ENCODE peak calls at places on chromosomes 13 and 19, in four cellular contexts. One of them, this sample, is unnamed.

GRCh38 chr13:42973581-42973980 is 18.5 kb downstream of the EPSTI1 start:
- DNase-seq in neural progenitor cell: no peak
- DNase-seq in PC-3: no peak
- DNase-seq in GM12878: no peak
- DNase-seq in this sample: no peak

GRCh38 chr13:31968473-31968872 is 63.1 kb upstream of the FRY start:
- DNase-seq in PC-3: no peak
- DNase-seq in neural progenitor cell: no peak
- DNase-seq in GM12878: no peak
- DNase-seq in this sample: no peak

GRCh38 chr19:42397315-42398166 is 7.4 kb upstream of the CNFN start:
- DNase-seq in GM12878: no peak
- DNase-seq in neural progenitor cell: no peak
- DNase-seq in PC-3: no peak
- DNase-seq in this sample: no peak

GRCh38 chr19:34282611-34283519 is 28.5 kb downstream of the GARRE1 start:
- DNase-seq in GM12878: no peak
- DNase-seq in PC-3: peak
- DNase-seq in neural progenitor cell: no peak
- DNase-seq in this sample: no peak

GRCh38 chr19:15014579-15014978 is 34.7 kb upstream of the CASP14 start:
- DNase-seq in GM12878: no peak
- DNase-seq in PC-3: no peak
- DNase-seq in neural progenitor cell: peak
- DNase-seq in this sample: peak

GRCh38 chr13:101875091-101875490 is 422.6 kb downstream of the ITGBL1 start:
- DNase-seq in PC-3: no peak
- DNase-seq in neural progenitor cell: no peak
- DNase-seq in GM12878: no peak
- DNase-seq in this sample: no peak

GRCh38 chr19:38736036-38736412 is 8.2 kb downstream of the CAPN12 start:
- DNase-seq in PC-3: peak
- DNase-seq in neural progenitor cell: peak
- DNase-seq in GM12878: no peak
- DNase-seq in this sample: no peak

GRCh38 chr19:5615756-5616327 is 6.7 kb downstream of the SAFB2 start:
- DNase-seq in neural progenitor cell: no peak
- DNase-seq in PC-3: no peak
- DNase-seq in GM12878: no peak
- DNase-seq in this sample: no peak

GRCh38 chr13:75226755-75227435 is 255.1 kb downstream of the TBC1D4 start:
- DNase-seq in PC-3: peak
- DNase-seq in neural progenitor cell: no peak
- DNase-seq in GM12878: no peak
- DNase-seq in this sample: no peak

GRCh38 chr13:50122465-50122864 is 107.2 kb downstream of the KCNRG start:
- DNase-seq in GM12878: no peak
- DNase-seq in PC-3: no peak
- DNase-seq in neural progenitor cell: peak
- DNase-seq in this sample: no peak
- TF ChIP-seq EZH2 in GM12878: no peak
- TF ChIP-seq EZH2 in PC-3: no peak
- TF ChIP-seq EZH2 in neural progenitor cell: no peak
- TF ChIP-seq EZH2 in this sample: no peak

GRCh38 chr13:99289674-99290337 is 17.4 kb downstream of the GPR183 start:
- DNase-seq in PC-3: no peak
- DNase-seq in neural progenitor cell: no peak
- DNase-seq in GM12878: no peak
- DNase-seq in this sample: no peak
- TF ChIP-seq CTCF in PC-3: no peak
- TF ChIP-seq CTCF in neural progenitor cell: no peak
- TF ChIP-seq CTCF in GM12878: no peak
- TF ChIP-seq CTCF in this sample: no peak

GRCh38 chr19:3269972-3270667 is 45.7 kb downstream of the CELF5 start:
- DNase-seq in GM12878: no peak
- DNase-seq in PC-3: no peak
- DNase-seq in neural progenitor cell: no peak
- DNase-seq in this sample: no peak
- TF ChIP-seq EZH2 in GM12878: no peak
- TF ChIP-seq EZH2 in PC-3: no peak
- TF ChIP-seq EZH2 in neural progenitor cell: no peak
- TF ChIP-seq EZH2 in this sample: no peak

DNA sequence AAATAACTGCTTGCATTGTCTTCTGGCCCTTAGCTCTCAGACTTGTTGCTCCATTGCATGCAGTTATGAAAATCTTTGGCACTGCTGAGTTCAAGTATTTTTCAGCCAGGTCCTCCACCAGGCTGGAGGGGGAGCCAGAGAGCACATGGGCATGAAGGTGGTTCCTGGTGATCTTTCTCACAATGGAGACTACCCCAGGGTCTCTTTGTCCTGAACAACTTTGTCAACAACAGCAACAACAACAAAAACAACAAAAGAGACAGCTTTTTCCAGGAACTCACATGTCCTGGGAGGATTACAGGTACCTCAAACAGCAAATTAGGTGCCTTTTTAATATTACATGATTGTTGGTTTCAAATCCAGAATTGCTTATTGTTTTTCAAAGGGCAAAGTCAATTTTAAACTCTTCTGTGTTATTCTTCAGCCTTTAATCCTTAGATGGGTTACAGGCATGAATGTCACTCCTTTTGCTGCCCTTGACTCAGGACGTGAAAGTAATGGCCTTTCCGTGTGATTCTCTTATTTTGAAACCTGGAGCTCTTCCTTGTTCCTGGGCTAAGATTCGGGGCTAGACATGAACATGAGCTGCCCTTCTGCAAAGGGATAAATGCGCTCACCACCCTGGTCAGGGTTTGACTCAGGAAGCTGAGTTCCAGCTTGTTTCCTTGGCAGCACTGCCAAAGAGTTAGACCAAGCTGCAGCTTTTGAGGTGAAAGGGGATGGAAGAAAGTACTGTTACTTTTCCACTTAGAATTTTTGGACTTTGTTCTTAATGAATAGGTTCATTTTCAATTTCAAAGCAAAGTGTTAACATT is 1.8 kb downstream of the RGCC start:
- DNase-seq in GM12878: no peak
- DNase-seq in PC-3: peak
- DNase-seq in neural progenitor cell: peak
- DNase-seq in this sample: peak
- TF ChIP-seq CTCF in GM12878: peak
- TF ChIP-seq CTCF in PC-3: peak
- TF ChIP-seq CTCF in neural progenitor cell: peak
- TF ChIP-seq CTCF in this sample: peak

GRCh38 chr19:10290439-10290875 is 705 bp downstream of the ICAM5 start:
- DNase-seq in neural progenitor cell: peak
- DNase-seq in GM12878: no peak
- DNase-seq in PC-3: peak
- DNase-seq in this sample: peak

GRCh38 chr19:10292206-10292788 is 2.5 kb downstream of the ICAM5 start:
- DNase-seq in GM12878: no peak
- DNase-seq in neural progenitor cell: peak
- DNase-seq in PC-3: peak
- DNase-seq in this sample: peak

GRCh38 chr19:10292789-10293636 is 3.3 kb downstream of the ICAM5 start:
- DNase-seq in GM12878: no peak
- DNase-seq in neural progenitor cell: peak
- DNase-seq in PC-3: peak
- DNase-seq in this sample: peak

GRCh38 chr19:10290876-10291553 is 1.3 kb downstream of the ICAM5 start:
- DNase-seq in PC-3: peak
- DNase-seq in neural progenitor cell: peak
- DNase-seq in GM12878: no peak
- DNase-seq in this sample: peak

DNA sequence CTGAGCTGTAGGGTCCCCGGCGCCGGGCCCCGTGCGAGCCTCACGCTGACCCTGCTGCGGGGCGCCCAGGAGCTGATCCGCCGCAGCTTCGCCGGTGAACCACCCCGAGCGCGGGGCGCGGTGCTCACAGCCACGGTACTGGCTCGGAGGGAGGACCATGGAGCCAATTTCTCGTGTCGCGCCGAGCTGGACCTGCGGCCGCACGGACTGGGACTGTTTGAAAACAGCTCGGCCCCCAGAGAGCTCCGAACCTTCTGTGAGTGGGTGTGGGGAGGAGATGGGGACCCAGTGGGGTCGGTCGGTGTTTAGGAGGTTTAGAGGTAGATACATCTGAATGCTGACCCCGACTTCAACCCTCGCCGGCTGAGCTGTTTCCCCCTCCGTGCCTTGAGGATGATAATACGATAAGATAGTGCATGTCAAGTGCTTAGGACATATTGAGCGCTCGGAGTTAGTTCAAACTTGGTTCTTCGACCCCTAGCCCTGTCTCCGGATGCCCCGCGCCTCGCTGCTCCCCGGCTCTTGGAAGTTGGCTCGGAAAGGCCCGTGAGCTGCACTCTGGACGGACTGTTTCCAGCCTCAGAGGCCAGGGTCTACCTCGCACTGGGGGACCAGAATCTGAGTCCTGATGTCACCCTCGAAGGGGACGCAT is 1.9 kb downstream of the ICAM5 start:
- DNase-seq in GM12878: no peak
- DNase-seq in neural progenitor cell: no peak
- DNase-seq in PC-3: no peak
- DNase-seq in this sample: no peak
- TF ChIP-seq EZH2 in GM12878: no peak
- TF ChIP-seq EZH2 in neural progenitor cell: peak
- TF ChIP-seq EZH2 in PC-3: no peak
- TF ChIP-seq EZH2 in this sample: no peak

GRCh38 chr19:28329429-28329828 is 883.5 kb downstream of the UQCRFS1 start:
- DNase-seq in PC-3: no peak
- DNase-seq in GM12878: no peak
- DNase-seq in neural progenitor cell: no peak
- DNase-seq in this sample: no peak

GRCh38 chr19:28319918-28320317 is 893.0 kb downstream of the UQCRFS1 start:
- DNase-seq in PC-3: no peak
- DNase-seq in neural progenitor cell: no peak
- DNase-seq in GM12878: no peak
- DNase-seq in this sample: no peak

GRCh38 chr19:28327905-28328304 is 885.0 kb downstream of the UQCRFS1 start:
- DNase-seq in GM12878: no peak
- DNase-seq in PC-3: no peak
- DNase-seq in neural progenitor cell: no peak
- DNase-seq in this sample: no peak

GRCh38 chr19:28319208-28319607 is 893.7 kb downstream of the UQCRFS1 start:
- DNase-seq in PC-3: no peak
- DNase-seq in neural progenitor cell: no peak
- DNase-seq in GM12878: no peak
- DNase-seq in this sample: no peak

GRCh38 chr19:28324275-28325060 is 888.5 kb downstream of the UQCRFS1 start:
- DNase-seq in neural progenitor cell: peak
- DNase-seq in GM12878: no peak
- DNase-seq in PC-3: no peak
- DNase-seq in this sample: no peak
- TF ChIP-seq CTCF in neural progenitor cell: peak
- TF ChIP-seq CTCF in GM12878: no peak
- TF ChIP-seq CTCF in PC-3: no peak
- TF ChIP-seq CTCF in this sample: no peak

GRCh38 chr19:16327131-16327450 is 2.5 kb downstream of the KLF2 start:
- DNase-seq in neural progenitor cell: no peak
- DNase-seq in PC-3: no peak
- DNase-seq in GM12878: no peak
- DNase-seq in this sample: no peak
- TF ChIP-seq EZH2 in neural progenitor cell: no peak
- TF ChIP-seq EZH2 in PC-3: no peak
- TF ChIP-seq EZH2 in GM12878: no peak
- TF ChIP-seq EZH2 in this sample: no peak